ENCODE peak calls at places on chromosomes 7 and 10, in seven cellular contexts. H, S, X, D, E, Q and N are unnamed samples.

GRCh38 chr10:132786279-132786528 is 257 bp upstream of the NKX6-2 start:
- DNase-seq in H (no peak), Q (no peak), D (no peak), S (no peak), X (no peak), E (no peak), N (no peak)

GRCh38 chr10:93435621-93436385 is 46.3 kb downstream of the MYOF start:
- DNase-seq in Q (no peak), E (no peak), S (no peak), H (no peak), X (no peak), D (no peak), N (peak; percentile 30)

GRCh38 chr7:151008143-151008510 is 16.2 kb downstream of the ATG9B start:
- DNase-seq in S (no peak), D (no peak), X (no peak), Q (no peak), E (no peak), H (no peak), N (no peak)

GRCh38 chr7:30285531-30286284 is 1.3 kb downstream of the ZNRF2 start:
- DNase-seq in H (no peak), X (no peak), Q (peak; percentile 52), E (peak; percentile 53), D (no peak), S (peak; percentile 72), N (peak; percentile 37)

GRCh38 chr10:132377326-132377725 is 19.7 kb upstream of the PWWP2B start:
- DNase-seq in H (no peak), S (peak; percentile 28), D (no peak), X (no peak), E (no peak), Q (no peak), N (no peak)

GRCh38 chr10:46240684-46241565 is 45.9 kb upstream of the ANTXRL start:
- DNase-seq in H (no peak), S (peak; percentile 31), D (no peak), E (peak; percentile 6), X (no peak), Q (no peak), N (no peak)

GRCh38 chr7:133590795-133591194 is 337.9 kb downstream of the EXOC4 start:
- DNase-seq in E (no peak), D (no peak), Q (no peak), X (no peak), S (no peak), H (no peak), N (no peak)

GRCh38 chr10:26621889-26622681 is 75.4 kb upstream of the PDSS1 start:
- DNase-seq in D (no peak), X (no peak), Q (peak; percentile 67), H (no peak), S (peak; percentile 84), E (peak; percentile 47), N (peak; percentile 37)

GRCh38 chr10:1659221-1659791 is 78.0 kb downstream of the ADARB2 start:
- DNase-seq in H (no peak), Q (no peak), X (no peak), E (no peak), D (no peak), S (no peak), N (no peak)

GRCh38 chr7:27302590-27302989 is 60.0 kb downstream of the EVX1 start:
- DNase-seq in E (no peak), H (no peak), S (no peak), X (no peak), D (no peak), Q (no peak), N (peak; percentile 38)

GRCh38 chr7:131753620-131754222 is 197.3 kb upstream of the PODXL start:
- DNase-seq in D (peak; percentile 22), H (no peak), S (no peak), Q (no peak), E (no peak), X (no peak), N (no peak)

GRCh38 chr7:156558198-156558597 is 82.4 kb upstream of the RNF32 start:
- DNase-seq in H (no peak), Q (no peak), X (no peak), D (peak; percentile 19), E (no peak), S (no peak), N (peak; percentile 10)

GRCh38 chr7:122552769-122553168 is 146.1 kb downstream of the RNF133 start:
- DNase-seq in S (no peak), X (no peak), E (no peak), H (no peak), Q (no peak), D (no peak), N (no peak)

GRCh38 chr10:22670796-22671195 is 43.6 kb downstream of the PIP4K2A start:
- DNase-seq in H (no peak), D (no peak), X (no peak), E (no peak), Q (no peak), S (no peak), N (no peak)

GRCh38 chr10:126387931-126388911 is at the start of gene ADAM12:
- DNase-seq in Q (peak; percentile 21), X (no peak), H (no peak), E (no peak), S (no peak), D (no peak), N (peak; percentile 30)

GRCh38 chr10:78529262-78529661 is 495.6 kb downstream of the RPS24 start:
- DNase-seq in D (no peak), S (no peak), H (no peak), E (no peak), Q (no peak), X (no peak), N (no peak)

GRCh38 chr7:90210925-90211324 is 615 bp upstream of the STEAP2 start:
- DNase-seq in S (no peak), D (no peak), X (no peak), E (peak; percentile 51), H (no peak), Q (no peak), N (no peak)

GRCh38 chr10:98254234-98254858 is 13.6 kb downstream of the LOXL4 start:
- DNase-seq in X (no peak), S (no peak), Q (no peak), E (no peak), H (no peak), D (no peak), N (no peak)

GRCh38 chr7:51369746-51370145 is 53.1 kb upstream of the COBL start:
- DNase-seq in X (no peak), S (no peak), E (peak; percentile 42), Q (no peak), D (no peak), H (no peak), N (no peak)

GRCh38 chr10:103276941-103277712 is at the start of gene INA:
- DNase-seq in E (no peak), X (no peak), H (no peak), D (no peak), S (no peak), Q (no peak), N (peak; percentile 16)

GRCh38 chr7:1579481-1580421 is 9.9 kb upstream of the PSMG3 start:
- DNase-seq in Q (peak; percentile 76), H (no peak), X (no peak), D (no peak), E (peak; percentile 75), S (peak; percentile 85), N (peak; percentile 54)

GRCh38 chr7:139730746-139731612 is 46.8 kb downstream of the HIPK2 start:
- DNase-seq in E (no peak), X (no peak), H (no peak), S (no peak), Q (peak; percentile 67), D (no peak), N (peak; percentile 54)

GRCh38 chr10:6091630-6092029 is 2.8 kb downstream of the RBM17 start:
- DNase-seq in E (no peak), Q (no peak), H (no peak), D (no peak), S (no peak), X (no peak), N (peak; percentile 27)

GRCh38 chr10:73998623-73999622 is 1.0 kb downstream of the VCL start:
- DNase-seq in D (peak; percentile 34), H (no peak), S (peak; percentile 74), X (peak; percentile 34), Q (peak; percentile 71), E (peak; percentile 72), N (peak; percentile 94)

GRCh38 chr7:108402865-108403264 is 53.4 kb downstream of the NRCAM start:
- DNase-seq in X (no peak), S (no peak), H (no peak), E (no peak), D (no peak), Q (no peak), N (no peak)

DNA sequence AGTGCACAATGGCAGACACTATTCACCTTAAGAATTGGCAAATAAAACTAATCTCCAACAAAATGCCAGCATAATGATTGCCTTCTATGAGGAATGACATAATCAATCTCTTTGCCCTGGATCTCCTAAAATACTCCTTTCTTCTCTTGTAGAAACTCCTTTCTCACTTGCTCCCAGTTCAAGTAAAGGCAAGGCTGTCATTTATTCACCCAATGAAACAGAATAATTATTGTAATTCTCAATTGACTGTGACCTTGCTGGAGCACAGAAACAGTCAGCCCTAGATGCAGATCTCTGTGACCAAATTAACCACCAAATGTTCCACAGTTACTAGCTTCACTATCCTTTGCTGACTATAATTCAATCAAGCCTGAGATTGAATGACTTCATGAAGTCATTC is 99.3 kb downstream of the SEMA3C start:
- DNase-seq in S (no peak), H (no peak), E (no peak), Q (no peak), D (no peak), X (no peak), N (no peak)
- H3K36me3 ChIP-seq in S (no peaks in the 10 kb centered on the region), H (no peaks in the 10 kb centered on the region), E (no peaks in the 10 kb centered on the region), Q (no peaks in the 10 kb centered on the region), D (no peaks in the 10 kb centered on the region), X (no peaks in the 10 kb centered on the region), N (no peaks in the 10 kb centered on the region)

DNA sequence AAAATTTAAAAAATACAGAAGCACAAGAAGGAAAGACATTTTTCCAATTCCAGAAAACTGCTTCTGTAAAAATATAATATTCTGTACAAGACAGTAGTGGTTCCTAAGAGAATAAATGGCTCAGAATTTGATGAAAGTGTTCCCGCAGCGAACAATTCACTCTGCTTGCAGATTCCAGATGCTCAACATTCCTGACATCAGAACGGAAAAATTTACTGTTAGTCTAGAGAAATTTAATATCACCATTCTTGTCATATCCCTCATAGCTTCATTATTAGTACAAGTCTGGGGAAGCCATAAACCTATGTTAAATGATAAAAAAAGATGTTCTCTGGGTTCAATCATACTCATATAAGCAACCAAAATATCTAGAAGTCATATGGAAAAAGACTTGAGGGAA is 83.6 kb downstream of the MPP7 start:
- DNase-seq in H (no peak), Q (no peak), X (no peak), D (no peak), E (no peak), S (no peak), N (no peak)
- TF ChIP-seq CTCF in H (no peak), Q (no peak), X (no peak), D (no peak), E (no peak), S (no peak), N (no peak)

DNA sequence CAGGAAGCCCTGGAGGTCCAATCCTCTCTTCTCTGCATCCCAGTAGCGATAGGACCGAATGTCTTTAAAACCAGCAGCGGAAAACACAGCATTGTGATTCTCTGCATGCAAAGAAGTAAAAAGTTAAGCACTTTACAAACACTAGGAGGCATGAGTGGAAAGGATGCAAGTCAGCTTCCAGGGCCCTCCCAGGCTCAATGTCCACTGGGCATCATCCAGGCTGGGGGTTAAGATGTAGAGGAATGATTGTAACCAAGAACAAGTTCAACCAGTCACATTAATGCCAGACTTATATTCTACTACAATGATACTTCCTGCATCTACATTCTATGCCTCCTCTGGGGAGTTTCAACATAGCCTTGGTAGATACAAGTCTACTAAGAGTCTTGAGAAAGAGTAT is 24.3 kb downstream of the GOT1 start:
- DNase-seq in E (no peak), X (no peak), H (no peak), S (no peak), Q (no peak), D (no peak), N (no peak)
- H3K36me3 ChIP-seq in E (peaks cover 11% of the 10 kb centered on the region), X (peaks cover 4% of the 10 kb centered on the region), H (peaks cover 22% of the 10 kb centered on the region), S (peaks cover 48% of the 10 kb centered on the region), Q (no peaks in the 10 kb centered on the region), D (peaks cover 28% of the 10 kb centered on the region), N (peaks cover 48% of the 10 kb centered on the region)

GRCh38 chr7:127629268-127629854 is 11.4 kb upstream of the PAX4 start:
- DNase-seq in S (no peak), D (peak; percentile 50), E (peak; percentile 28), X (no peak), Q (peak; percentile 34), H (no peak), N (peak; percentile 24)
- TF ChIP-seq CTCF in S (peak; percentile 46), D (peak; percentile 72), E (peak; percentile 36), X (no peak), Q (peak; percentile 27), H (peak; percentile 62), N (no peak)